ENCODE peak calls at places on chromosomes 13 and 19, in five cellular contexts. D is lower lobe of right lung, P is RWPE2, B is tibial artery, X is thoracic aorta. E is an unnamed sample.

GRCh38 chr19:55474269-55475265 is 1.9 kb upstream of the ZNF628 start:
- DNase-seq in D (no peak), B (no peak), X (no peak), P (no peak), E (no peak)

GRCh38 chr13:60152904-60153303 is 10.8 kb downstream of the DIAPH3 start:
- DNase-seq in P (no peak), B (no peak), X (no peak), D (no peak), E (no peak)

GRCh38 chr19:19338082-19338481 is 17.5 kb downstream of the MAU2 start:
- DNase-seq in B (no peak), P (no peak), X (no peak), D (no peak), E (no peak)

GRCh38 chr19:2167896-2168618 is 4.3 kb downstream of the DOT1L start:
- DNase-seq in X (peak), B (peak), P (no peak), D (peak), E (no peak)

GRCh38 chr13:110984392-110984791 is 69.5 kb upstream of the ANKRD10 start:
- DNase-seq in D (no peak), X (no peak), P (no peak), B (no peak), E (no peak)

GRCh38 chr19:55640577-55641375 is at the start of gene ZNF580:
- DNase-seq in B (no peak), D (peak), P (no peak), X (no peak), E (peak)

GRCh38 chr13:33487575-33488243 is 202.2 kb upstream of the STARD13 start:
- DNase-seq in D (no peak), P (no peak), B (peak), X (no peak), E (peak)

GRCh38 chr13:110683203-110683883 is 22.6 kb downstream of the CARS2 start:
- DNase-seq in P (no peak), X (no peak), D (no peak), B (no peak), E (no peak)

GRCh38 chr19:10343495-10343894 is 4.1 kb upstream of the ICAM3 start:
- DNase-seq in B (no peak), D (no peak), P (no peak), X (no peak), E (no peak)

GRCh38 chr13:113914333-113915011 is 50.6 kb upstream of the GAS6 start:
- DNase-seq in D (no peak), B (no peak), P (no peak), X (no peak), E (no peak)

GRCh38 chr19:46076951-46077814 is 36.4 kb upstream of the IGFL4 start:
- DNase-seq in P (no peak), D (no peak), X (no peak), B (peak), E (peak)

GRCh38 chr19:50147462-50148423 is 15.3 kb downstream of the IZUMO2 start:
- DNase-seq in X (peak), B (peak), D (peak), P (peak), E (peak)

GRCh38 chr13:29743229-29743786 is 107.1 kb downstream of the UBL3 start:
- DNase-seq in P (no peak), B (peak), X (no peak), D (no peak), E (no peak)

GRCh38 chr13:110593430-110594130 is 21.8 kb upstream of the NAXD start:
- DNase-seq in B (no peak), P (no peak), D (no peak), X (no peak), E (no peak)

GRCh38 chr13:49584771-49585182 is 581 bp downstream of the RCBTB1 start:
- DNase-seq in X (no peak), P (no peak), B (no peak), D (no peak), E (no peak)

GRCh38 chr13:60370343-60370742 is 26.7 kb upstream of the TDRD3 start:
- DNase-seq in P (no peak), X (no peak), D (no peak), B (no peak), E (no peak)

GRCh38 chr13:33752631-33753030 is 65.3 kb upstream of the RFC3 start:
- DNase-seq in P (no peak), X (no peak), D (no peak), B (no peak), E (no peak)

GRCh38 chr19:8421484-8422461 is 8.7 kb downstream of the MARCHF2 start:
- DNase-seq in D (no peak), P (no peak), X (no peak), B (no peak), E (no peak)

GRCh38 chr19:54707932-54708331 is 16.3 kb upstream of the KIR3DL3 start:
- DNase-seq in X (no peak), P (no peak), D (no peak), B (no peak), E (no peak)

GRCh38 chr19:5547881-5548280 is 19.9 kb downstream of the TINCR start:
- DNase-seq in X (no peak), B (no peak), P (no peak), D (no peak), E (peak)

GRCh38 chr13:52159159-52159982 is at the start of gene NEK3:
- DNase-seq in B (peak), D (peak), X (peak), P (no peak), E (peak)

GRCh38 chr19:55341191-55342043 is 1.7 kb downstream of the KMT5C start:
- DNase-seq in B (peak), D (peak), X (no peak), P (peak), E (peak)

GRCh38 chr19:33488826-33489225 is 32.8 kb downstream of the PEPD start:
- DNase-seq in X (no peak), P (peak), B (no peak), D (peak), E (no peak)

GRCh38 chr19:33440241-33440640 is 66.7 kb downstream of the CEBPG start:
- DNase-seq in B (no peak), P (peak), X (no peak), D (peak), E (no peak)

GRCh38 chr13:42875448-42876269 is 94.3 kb downstream of the FAM216B start:
- DNase-seq in B (no peak), X (no peak), P (no peak), D (no peak), E (no peak)

GRCh38 chr13:74990992-74991391 is 491.0 kb downstream of the TBC1D4 start:
- DNase-seq in B (no peak), X (no peak), P (no peak), D (no peak), E (no peak)

GRCh38 chr19:4913996-4914735 is 4.9 kb downstream of the UHRF1 start:
- DNase-seq in X (no peak), D (no peak), B (no peak), P (no peak), E (no peak)

GRCh38 chr19:40397568-40397906 is 7.6 kb upstream of the HIPK4 start:
- DNase-seq in X (no peak), P (no peak), D (no peak), B (no peak), E (no peak)

GRCh38 chr13:29737061-29737460 is 113.4 kb downstream of the UBL3 start:
- DNase-seq in P (no peak), D (no peak), X (no peak), B (no peak), E (no peak)

DNA sequence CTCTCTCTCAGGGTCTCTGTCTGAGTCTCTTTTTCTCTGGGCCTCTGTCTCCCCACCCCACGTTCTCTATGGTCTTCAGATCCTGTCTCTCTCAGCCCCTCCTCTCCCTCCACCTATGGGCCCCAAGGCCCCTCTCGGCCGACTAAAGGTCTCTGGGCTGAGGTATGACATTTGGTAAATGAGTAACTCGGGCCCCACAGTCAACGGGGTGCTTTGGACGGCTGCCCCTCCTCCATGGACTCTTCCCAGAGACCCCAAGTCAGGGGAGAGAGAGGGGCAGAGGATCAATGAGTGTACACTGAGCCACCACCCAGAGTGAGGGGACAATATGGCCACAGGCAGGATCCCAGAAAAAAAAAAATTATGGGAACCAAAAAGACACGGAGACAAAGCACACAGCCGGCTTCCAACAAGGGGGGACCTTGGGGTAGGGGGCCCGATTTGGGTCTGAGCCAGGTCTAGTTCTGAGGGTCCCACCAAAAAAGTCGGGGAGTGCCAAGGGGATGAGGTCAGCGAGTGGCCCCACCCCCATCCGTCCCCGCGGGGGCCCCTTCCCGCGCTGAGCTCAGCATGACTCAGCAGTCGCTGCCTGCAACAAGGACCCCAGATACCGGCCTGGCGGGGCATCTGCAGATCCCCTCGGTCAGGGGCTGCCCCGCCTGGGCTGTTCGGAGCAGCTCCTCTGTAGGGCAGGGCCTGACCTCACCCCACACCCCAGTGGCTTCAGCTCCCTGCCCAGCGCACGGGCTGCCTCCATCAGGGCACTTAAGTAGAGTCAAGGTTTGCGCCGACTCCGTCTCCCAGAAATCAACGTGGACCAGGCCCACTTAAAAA is 1.5 kb upstream of the FTL start:
- DNase-seq in B (peak), D (peak), P (no peak), X (peak), E (peak)
- TF ChIP-seq CTCF in B (no peak), D (no peak), P (no peak), X (no peak), E (no peak)

GRCh38 chr19:11420894-11421606 is 1.9 kb upstream of the RGL3 start:
- DNase-seq in B (peak), P (peak), D (no peak), X (no peak), E (no peak)
- TF ChIP-seq CTCF in B (no peak), P (no peak), D (no peak), X (no peak), E (no peak)

DNA sequence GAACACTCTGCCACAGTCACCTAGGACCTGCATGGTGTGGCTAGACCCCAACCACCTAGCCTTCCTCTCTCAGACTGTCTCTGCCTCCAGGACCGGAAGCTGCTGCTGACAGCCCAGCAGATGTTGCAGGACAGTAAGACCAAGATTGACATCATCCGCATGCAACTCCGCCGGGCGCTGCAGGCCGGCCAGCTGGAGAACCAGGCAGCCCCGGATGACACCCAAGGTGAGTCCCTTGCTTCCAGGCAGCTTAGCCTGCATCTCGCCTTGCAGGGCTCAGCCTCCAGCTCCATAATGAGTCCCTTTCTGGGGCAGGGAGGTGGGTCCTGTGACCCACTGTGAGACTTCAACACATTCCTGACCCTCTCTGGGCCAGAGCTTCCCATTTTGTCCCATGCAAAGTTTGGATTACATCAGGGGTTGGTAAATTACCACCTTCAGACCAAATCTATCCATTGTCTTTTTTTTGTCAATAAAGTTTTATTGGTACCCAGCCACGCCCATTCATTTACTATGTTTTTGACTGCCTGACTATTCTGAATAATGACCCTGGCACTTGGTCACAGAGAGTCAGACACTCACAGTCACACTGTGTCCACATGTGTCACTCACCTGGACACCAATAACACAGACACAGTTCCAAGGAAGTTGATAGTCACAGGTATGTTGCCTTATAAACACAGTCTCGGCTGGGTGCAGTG is 13.4 kb downstream of the PKN1 start:
- DNase-seq in X (no peak), B (no peak), P (no peak), D (no peak), E (no peak)
- TF ChIP-seq CTCF in X (no peak), B (no peak), P (no peak), D (no peak), E (no peak)

GRCh38 chr13:44293908-44294735 is 79.5 kb upstream of the SERP2 start:
- DNase-seq in D (no peak), X (no peak), P (no peak), B (no peak), E (no peak)

GRCh38 chr13:44293354-44293753 is 80.3 kb upstream of the SERP2 start:
- DNase-seq in X (no peak), P (no peak), D (no peak), B (no peak), E (no peak)

GRCh38 chr13:44294868-44295267 is 78.8 kb upstream of the SERP2 start:
- DNase-seq in X (no peak), D (no peak), B (no peak), P (no peak), E (no peak)

GRCh38 chr13:44296856-44297255 is 76.8 kb upstream of the SERP2 start:
- DNase-seq in P (no peak), D (no peak), X (no peak), B (no peak), E (no peak)

GRCh38 chr13:44292545-44292944 is 81.1 kb upstream of the SERP2 start:
- DNase-seq in P (no peak), B (no peak), X (no peak), D (no peak), E (no peak)
- TF ChIP-seq CTCF in P (no peak), B (no peak), X (no peak), D (no peak), E (no peak)

GRCh38 chr13:39506559-39507390 is 96.2 kb downstream of the LHFPL6 start:
- DNase-seq in P (peak), D (no peak), B (no peak), X (no peak), E (no peak)

GRCh38 chr13:39499580-39499979 is 103.4 kb downstream of the LHFPL6 start:
- DNase-seq in X (no peak), D (no peak), B (no peak), P (no peak), E (no peak)

GRCh38 chr13:39505151-39505550 is 97.8 kb downstream of the LHFPL6 start:
- DNase-seq in X (no peak), B (no peak), P (no peak), D (no peak), E (no peak)

GRCh38 chr13:39501711-39502324 is 101.2 kb downstream of the LHFPL6 start:
- DNase-seq in X (no peak), D (no peak), P (no peak), B (no peak), E (no peak)

GRCh38 chr13:39503048-39503447 is 99.9 kb downstream of the LHFPL6 start:
- DNase-seq in X (no peak), D (no peak), B (no peak), P (no peak), E (no peak)
- TF ChIP-seq CTCF in X (no peak), D (no peak), B (no peak), P (no peak), E (no peak)

GRCh38 chr13:47455581-47455980 is 545.5 kb downstream of the SUCLA2 start:
- DNase-seq in B (no peak), P (no peak), D (peak), X (no peak), E (peak)
- TF ChIP-seq CTCF in B (no peak), P (peak), D (no peak), X (no peak), E (no peak)